ENCODE peak calls at places on chromosomes 4 and X, in eight cellular contexts. One of them, this sample, is unnamed.

GRCh38 chrX:24494544-24495113 is 29.5 kb downstream of the PDK3 start:
- DNase-seq in hypothalamus: no peak
- DNase-seq in pons: no peak
- DNase-seq in D721Med: no peak
- DNase-seq in Jurkat, Clone E6-1: no peak
- DNase-seq in T-helper 1 cell: no peak
- DNase-seq in C1 segment of cervical spinal cord: no peak
- DNase-seq in CD4-positive, alpha-beta T cell: no peak
- DNase-seq in this sample: no peak

GRCh38 chrX:134734343-134735001 is 76.2 kb upstream of the PLAC1 start:
- DNase-seq in C1 segment of cervical spinal cord: no peak
- DNase-seq in Jurkat, Clone E6-1: no peak
- DNase-seq in pons: no peak
- DNase-seq in T-helper 1 cell: no peak
- DNase-seq in CD4-positive, alpha-beta T cell: no peak
- DNase-seq in hypothalamus: no peak
- DNase-seq in D721Med: no peak
- DNase-seq in this sample: no peak

GRCh38 chrX:132022115-132022862 is 813 bp upstream of the STK26 start:
- DNase-seq in T-helper 1 cell: no peak
- DNase-seq in D721Med: no peak
- DNase-seq in Jurkat, Clone E6-1: peak
- DNase-seq in CD4-positive, alpha-beta T cell: no peak
- DNase-seq in C1 segment of cervical spinal cord: no peak
- DNase-seq in hypothalamus: no peak
- DNase-seq in pons: no peak
- DNase-seq in this sample: no peak

GRCh38 chr4:110959041-110959643 is 336.3 kb upstream of the PITX2 start:
- DNase-seq in Jurkat, Clone E6-1: no peak
- DNase-seq in D721Med: no peak
- DNase-seq in T-helper 1 cell: no peak
- DNase-seq in pons: peak
- DNase-seq in C1 segment of cervical spinal cord: no peak
- DNase-seq in CD4-positive, alpha-beta T cell: no peak
- DNase-seq in hypothalamus: no peak
- DNase-seq in this sample: no peak

GRCh38 chrX:73863268-73863667 is 300.3 kb downstream of the CHIC1 start:
- DNase-seq in CD4-positive, alpha-beta T cell: no peak
- DNase-seq in D721Med: no peak
- DNase-seq in hypothalamus: no peak
- DNase-seq in Jurkat, Clone E6-1: no peak
- DNase-seq in pons: no peak
- DNase-seq in C1 segment of cervical spinal cord: no peak
- DNase-seq in T-helper 1 cell: no peak
- DNase-seq in this sample: no peak

GRCh38 chrX:39928704-39929439 is 168.9 kb downstream of the BCOR start:
- DNase-seq in C1 segment of cervical spinal cord: no peak
- DNase-seq in T-helper 1 cell: no peak
- DNase-seq in pons: no peak
- DNase-seq in hypothalamus: no peak
- DNase-seq in D721Med: no peak
- DNase-seq in CD4-positive, alpha-beta T cell: no peak
- DNase-seq in Jurkat, Clone E6-1: no peak
- DNase-seq in this sample: no peak

GRCh38 chrX:118536687-118537461 is 41.3 kb downstream of the DOCK11 start:
- DNase-seq in T-helper 1 cell: peak
- DNase-seq in pons: peak
- DNase-seq in Jurkat, Clone E6-1: peak
- DNase-seq in hypothalamus: peak
- DNase-seq in D721Med: no peak
- DNase-seq in C1 segment of cervical spinal cord: no peak
- DNase-seq in CD4-positive, alpha-beta T cell: peak
- DNase-seq in this sample: no peak

GRCh38 chr4:61540944-61541343 is 340.8 kb downstream of the ADGRL3 start:
- DNase-seq in T-helper 1 cell: no peak
- DNase-seq in Jurkat, Clone E6-1: no peak
- DNase-seq in D721Med: no peak
- DNase-seq in pons: no peak
- DNase-seq in CD4-positive, alpha-beta T cell: no peak
- DNase-seq in C1 segment of cervical spinal cord: no peak
- DNase-seq in hypothalamus: no peak
- DNase-seq in this sample: no peak

GRCh38 chr4:45442466-45442865 is 681.4 kb downstream of the GABRG1 start:
- DNase-seq in C1 segment of cervical spinal cord: no peak
- DNase-seq in D721Med: no peak
- DNase-seq in Jurkat, Clone E6-1: no peak
- DNase-seq in pons: peak
- DNase-seq in CD4-positive, alpha-beta T cell: no peak
- DNase-seq in T-helper 1 cell: no peak
- DNase-seq in hypothalamus: no peak
- DNase-seq in this sample: no peak

GRCh38 chr4:140260227-140260626 is 106.2 kb upstream of the MAML3 start:
- DNase-seq in C1 segment of cervical spinal cord: no peak
- DNase-seq in D721Med: no peak
- DNase-seq in hypothalamus: no peak
- DNase-seq in Jurkat, Clone E6-1: no peak
- DNase-seq in CD4-positive, alpha-beta T cell: no peak
- DNase-seq in T-helper 1 cell: no peak
- DNase-seq in pons: no peak
- DNase-seq in this sample: no peak

GRCh38 chrX:42678133-42678532 is 99.8 kb downstream of the PPP1R2C start:
- DNase-seq in CD4-positive, alpha-beta T cell: no peak
- DNase-seq in T-helper 1 cell: no peak
- DNase-seq in pons: no peak
- DNase-seq in Jurkat, Clone E6-1: no peak
- DNase-seq in C1 segment of cervical spinal cord: no peak
- DNase-seq in D721Med: no peak
- DNase-seq in hypothalamus: no peak
- DNase-seq in this sample: no peak

GRCh38 chr4:71240094-71240493 is 98.7 kb upstream of the SLC4A4 start:
- DNase-seq in hypothalamus: no peak
- DNase-seq in T-helper 1 cell: no peak
- DNase-seq in D721Med: no peak
- DNase-seq in CD4-positive, alpha-beta T cell: no peak
- DNase-seq in Jurkat, Clone E6-1: no peak
- DNase-seq in pons: no peak
- DNase-seq in C1 segment of cervical spinal cord: no peak
- DNase-seq in this sample: no peak

GRCh38 chr4:91471280-91471679 is 832.5 kb upstream of the GRID2 start:
- DNase-seq in CD4-positive, alpha-beta T cell: no peak
- DNase-seq in Jurkat, Clone E6-1: no peak
- DNase-seq in pons: peak
- DNase-seq in hypothalamus: no peak
- DNase-seq in C1 segment of cervical spinal cord: no peak
- DNase-seq in D721Med: no peak
- DNase-seq in T-helper 1 cell: no peak
- DNase-seq in this sample: no peak

GRCh38 chr4:133594246-133595207 is 445.4 kb downstream of the PCDH10 start:
- DNase-seq in C1 segment of cervical spinal cord: no peak
- DNase-seq in pons: no peak
- DNase-seq in Jurkat, Clone E6-1: no peak
- DNase-seq in CD4-positive, alpha-beta T cell: no peak
- DNase-seq in D721Med: no peak
- DNase-seq in T-helper 1 cell: no peak
- DNase-seq in hypothalamus: no peak
- DNase-seq in this sample: no peak

GRCh38 chrX:20144491-20144890 is 2.9 kb upstream of the EIF1AX start:
- DNase-seq in pons: no peak
- DNase-seq in CD4-positive, alpha-beta T cell: no peak
- DNase-seq in C1 segment of cervical spinal cord: no peak
- DNase-seq in hypothalamus: no peak
- DNase-seq in D721Med: no peak
- DNase-seq in T-helper 1 cell: no peak
- DNase-seq in Jurkat, Clone E6-1: no peak
- DNase-seq in this sample: no peak

GRCh38 chr4:111778543-111778942 is 366.7 kb upstream of the FAM241A start:
- DNase-seq in pons: peak
- DNase-seq in CD4-positive, alpha-beta T cell: no peak
- DNase-seq in T-helper 1 cell: no peak
- DNase-seq in hypothalamus: no peak
- DNase-seq in Jurkat, Clone E6-1: no peak
- DNase-seq in D721Med: no peak
- DNase-seq in C1 segment of cervical spinal cord: no peak
- DNase-seq in this sample: no peak

GRCh38 chr4:55866290-55866907 is 13.0 kb downstream of the EXOC1 start:
- DNase-seq in pons: no peak
- DNase-seq in Jurkat, Clone E6-1: no peak
- DNase-seq in D721Med: no peak
- DNase-seq in C1 segment of cervical spinal cord: no peak
- DNase-seq in hypothalamus: no peak
- DNase-seq in CD4-positive, alpha-beta T cell: no peak
- DNase-seq in T-helper 1 cell: no peak
- DNase-seq in this sample: no peak

GRCh38 chr4:139709660-139710059 is 44.0 kb downstream of the MGST2 start:
- DNase-seq in Jurkat, Clone E6-1: no peak
- DNase-seq in T-helper 1 cell: no peak
- DNase-seq in pons: no peak
- DNase-seq in C1 segment of cervical spinal cord: no peak
- DNase-seq in hypothalamus: no peak
- DNase-seq in CD4-positive, alpha-beta T cell: no peak
- DNase-seq in D721Med: no peak
- DNase-seq in this sample: no peak

GRCh38 chrX:149610511-149610910 is 15.4 kb upstream of the HSFX2 start:
- DNase-seq in pons: no peak
- DNase-seq in CD4-positive, alpha-beta T cell: no peak
- DNase-seq in Jurkat, Clone E6-1: no peak
- DNase-seq in hypothalamus: no peak
- DNase-seq in C1 segment of cervical spinal cord: no peak
- DNase-seq in D721Med: no peak
- DNase-seq in T-helper 1 cell: no peak
- DNase-seq in this sample: no peak

GRCh38 chr4:113052379-113052951 is 3.0 kb downstream of the ANK2 start:
- DNase-seq in hypothalamus: no peak
- DNase-seq in C1 segment of cervical spinal cord: no peak
- DNase-seq in pons: no peak
- DNase-seq in D721Med: no peak
- DNase-seq in T-helper 1 cell: no peak
- DNase-seq in Jurkat, Clone E6-1: peak
- DNase-seq in CD4-positive, alpha-beta T cell: no peak
- DNase-seq in this sample: no peak

GRCh38 chrX:37746268-37746931 is 33.5 kb upstream of the CYBB start:
- DNase-seq in T-helper 1 cell: no peak
- DNase-seq in CD4-positive, alpha-beta T cell: no peak
- DNase-seq in Jurkat, Clone E6-1: no peak
- DNase-seq in hypothalamus: no peak
- DNase-seq in D721Med: no peak
- DNase-seq in pons: no peak
- DNase-seq in C1 segment of cervical spinal cord: no peak
- DNase-seq in this sample: peak

GRCh38 chr4:152369903-152370296 is 166.0 kb downstream of the FBXW7 start:
- DNase-seq in D721Med: no peak
- DNase-seq in Jurkat, Clone E6-1: no peak
- DNase-seq in hypothalamus: no peak
- DNase-seq in CD4-positive, alpha-beta T cell: no peak
- DNase-seq in T-helper 1 cell: no peak
- DNase-seq in pons: peak
- DNase-seq in C1 segment of cervical spinal cord: no peak
- DNase-seq in this sample: no peak